ENCODE peak calls at places on chromosomes 5 and 9, in five cellular contexts. U is K562, I is uterus, J is A549, B is erythroblast. R is an unnamed sample.

GRCh38 chr5:67015577-67016290 is 180.9 kb downstream of the CD180 start:
- DNase-seq in U (no peak), I (peak; percentile 39), J (no peak), B (no peak), R (no peak)

GRCh38 chr5:138109463-138110265 is 25.8 kb downstream of the WNT8A start:
- DNase-seq in U (no peak), I (no peak), J (no peak), B (no peak), R (no peak)

GRCh38 chr5:62371409-62371808 is 32.3 kb downstream of the DIMT1 start:
- DNase-seq in U (no peak), I (no peak), J (no peak), B (no peak), R (no peak)

GRCh38 chr5:163916856-163917255 is 411.4 kb downstream of the MAT2B start:
- DNase-seq in U (no peak), I (no peak), J (no peak), B (no peak), R (no peak)

GRCh38 chr9:84761137-84761808 is 91.7 kb downstream of the NTRK2 start:
- DNase-seq in U (no peak), I (no peak), J (no peak), B (no peak), R (no peak)

GRCh38 chr5:127227881-127228280 is 62.7 kb upstream of the MEGF10 start:
- DNase-seq in U (no peak), I (no peak), J (no peak), B (no peak), R (no peak)

GRCh38 chr9:86733929-86734328 is 213.4 kb downstream of the GAS1 start:
- DNase-seq in U (no peak), I (peak; percentile 37), J (no peak), B (no peak), R (no peak)

GRCh38 chr5:82595083-82595482 is 316.9 kb upstream of the RPS23 start:
- DNase-seq in U (no peak), I (no peak), J (no peak), B (no peak), R (no peak)

GRCh38 chr5:73218552-73219171 is 45.7 kb downstream of the TMEM174 start:
- DNase-seq in U (no peak), I (no peak), J (peak; percentile 58), B (no peak), R (peak; percentile 43)

GRCh38 chr5:172548311-172548731 is 92.7 kb upstream of the NEURL1B start:
- DNase-seq in U (no peak), I (no peak), J (no peak), B (no peak), R (no peak)

GRCh38 chr9:38085308-38085707 is 16.3 kb upstream of the SHB start:
- DNase-seq in U (no peak), I (no peak), J (no peak), B (no peak), R (no peak)

GRCh38 chr9:113564804-113565237 is 101.3 kb downstream of the RGS3 start:
- DNase-seq in U (peak; percentile 26), I (no peak), J (no peak), B (peak; percentile 53), R (peak; percentile 94)

GRCh38 chr9:109319072-109319630 is 1.7 kb downstream of the EPB41L4B start:
- DNase-seq in U (no peak), I (no peak), J (no peak), B (peak; percentile 8), R (no peak)

GRCh38 chr5:95729115-95730010 is 1.8 kb upstream of the RHOBTB3 start:
- DNase-seq in U (no peak), I (no peak), J (no peak), B (peak; percentile 28), R (no peak)

GRCh38 chr5:73288803-73289720 is 116.1 kb downstream of the TMEM174 start:
- DNase-seq in U (no peak), I (no peak), J (no peak), B (no peak), R (no peak)

GRCh38 chr9:94692601-94693000 is 33.9 kb upstream of the AOPEP start:
- DNase-seq in U (no peak), I (no peak), J (peak; percentile 81), B (no peak), R (no peak)

GRCh38 chr9:118686940-118687339 is 682.3 kb downstream of the BRINP1 start:
- DNase-seq in U (no peak), I (no peak), J (no peak), B (no peak), R (no peak)

GRCh38 chr5:64312496-64312895 is 146.9 kb downstream of the RNF180 start:
- DNase-seq in U (no peak), I (no peak), J (no peak), B (no peak), R (no peak)

GRCh38 chr5:922041-922744 is 29.5 kb downstream of the TRIP13 start:
- DNase-seq in U (no peak), I (peak; percentile 9), J (no peak), B (no peak), R (no peak)

GRCh38 chr5:26572486-26572885 is 465.9 kb downstream of the CDH9 start:
- DNase-seq in U (no peak), I (no peak), J (no peak), B (no peak), R (no peak)

GRCh38 chr9:91192785-91193657 is 168.7 kb downstream of the AUH start:
- DNase-seq in U (peak; percentile 67), I (peak; percentile 94), J (peak; percentile 96), B (peak; percentile 74), R (peak; percentile 96)
- TF ChIP-seq POLR2A in U (no peak), I (no peak), J (no peak), B (no peak), R (peak; percentile 16)

DNA sequence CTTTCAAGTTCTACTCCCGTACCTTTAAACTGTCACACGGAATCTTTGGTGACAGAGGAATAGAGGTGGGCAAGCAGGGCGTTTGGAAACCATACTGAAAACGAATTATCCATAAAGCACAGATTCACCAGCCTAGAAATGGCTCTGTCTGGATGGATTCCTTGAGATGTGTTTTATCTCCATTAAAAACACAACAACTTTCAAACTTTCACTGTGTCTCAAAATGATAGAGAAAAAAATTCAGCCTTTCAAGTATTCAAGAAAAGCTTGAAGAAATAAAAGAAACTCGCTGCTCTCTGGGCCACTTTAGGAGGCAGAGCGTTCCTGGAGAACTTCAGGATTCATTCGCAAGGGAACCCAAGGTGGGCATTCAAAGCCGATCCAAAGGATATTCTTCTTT is 589 bp upstream of the THBS4 start:
- DNase-seq in U (no peak), I (no peak), J (no peak), B (no peak), R (no peak)
- TF ChIP-seq POLR2A in U (no peak), I (no peak), J (no peak), B (no peak), R (no peak)

GRCh38 chr9:81683704-81684103 is 5.6 kb downstream of the TLE1 start:
- DNase-seq in U (no peak), I (no peak), J (no peak), B (no peak), R (no peak)

GRCh38 chr9:81689343-81690175 is at the start of gene TLE1:
- DNase-seq in U (no peak), I (peak; percentile 100), J (peak; percentile 99), B (peak; percentile 97), R (peak; percentile 100)

GRCh38 chr9:81687521-81688261 is 1.7 kb downstream of the TLE1 start:
- DNase-seq in U (no peak), I (peak; percentile 61), J (peak; percentile 52), B (peak; percentile 62), R (peak; percentile 42)

GRCh38 chr9:81685763-81686613 is 3.4 kb downstream of the TLE1 start:
- DNase-seq in U (no peak), I (no peak), J (peak; percentile 38), B (peak; percentile 26), R (no peak)

DNA sequence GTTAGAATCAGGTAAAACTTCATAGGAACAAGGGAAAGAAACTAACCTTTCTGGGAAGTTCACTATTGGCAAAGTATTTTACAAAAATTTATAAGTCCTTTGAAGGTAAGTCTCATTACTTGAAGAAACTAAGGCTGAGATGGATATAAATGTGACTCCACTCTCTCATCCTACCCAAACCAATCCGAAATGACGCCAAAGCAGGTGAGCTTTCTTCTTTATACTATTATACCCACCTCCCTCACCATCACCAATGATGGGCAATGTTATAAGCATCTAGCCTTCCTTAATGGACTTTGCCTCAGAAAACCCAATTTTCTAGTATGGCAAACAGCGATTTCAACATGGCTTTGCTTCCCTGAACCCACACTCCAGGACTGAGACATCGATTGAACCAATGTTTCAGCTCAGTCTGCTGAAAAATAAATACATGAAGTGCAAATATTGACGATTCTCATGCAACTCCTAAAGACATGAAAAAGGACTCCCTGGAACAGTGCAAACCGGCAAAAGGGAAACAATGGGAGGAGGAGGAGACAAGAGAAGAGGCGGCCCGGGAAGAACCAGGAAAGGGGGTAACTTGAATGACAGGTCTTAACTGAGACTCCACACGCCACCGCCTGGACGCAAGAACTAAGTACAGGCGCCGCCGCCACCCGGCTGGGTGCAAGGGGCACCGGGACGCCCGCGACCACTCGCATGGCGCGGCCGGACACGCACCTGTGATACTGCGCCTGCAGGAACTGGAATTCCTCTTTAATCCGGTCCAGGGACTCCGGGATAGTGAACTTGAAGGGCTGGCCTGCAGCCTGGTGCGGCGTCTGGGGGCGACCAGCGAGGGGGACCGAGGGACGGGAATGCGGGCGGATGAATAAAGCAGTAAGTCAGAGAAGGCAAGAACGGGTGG is 2.5 kb downstream of the TLE1 start:
- DNase-seq in U (no peak), I (peak; percentile 83), J (peak; percentile 91), B (peak; percentile 79), R (peak; percentile 90)
- TF ChIP-seq POLR2A in U (no peak), I (no peak), J (no peak), B (no peak), R (no peak)

DNA sequence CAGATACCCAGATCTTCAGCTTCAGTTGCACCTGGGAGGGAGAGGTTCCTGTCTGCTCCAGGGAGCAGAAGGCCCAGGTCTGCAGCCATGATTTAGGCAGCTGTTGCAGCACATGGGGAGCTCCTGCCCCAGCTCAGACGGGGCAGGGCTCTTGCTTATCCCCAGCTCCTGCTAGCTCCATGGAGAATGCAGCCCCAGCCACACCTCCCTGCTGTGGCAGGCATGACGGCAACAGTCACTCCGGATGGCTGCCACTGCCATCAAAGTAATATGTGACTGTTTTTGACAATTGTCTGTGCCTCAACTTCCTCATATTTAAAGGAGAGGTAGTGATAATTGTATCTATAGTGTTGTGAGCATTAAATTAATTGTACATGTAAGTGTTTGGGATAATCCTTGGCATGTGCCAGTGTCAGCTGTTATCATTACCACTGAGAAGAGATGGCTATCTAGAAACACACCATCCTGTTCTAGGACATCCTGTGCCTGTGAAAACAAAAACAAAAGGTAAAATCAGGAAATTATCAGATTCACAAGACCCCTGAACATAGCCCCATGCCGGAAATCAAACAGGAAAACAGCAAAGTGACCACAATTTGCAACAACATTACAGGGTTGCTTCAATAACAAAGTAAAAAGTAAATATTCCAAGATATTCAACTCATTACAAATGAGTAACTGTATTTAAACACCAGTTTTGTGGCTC is 1048.8 kb upstream of the ACO1 start:
- DNase-seq in U (no peak), I (no peak), J (no peak), B (no peak), R (no peak)
- TF ChIP-seq POLR2A in U (no peak), I (no peak), J (no peak), B (no peak), R (no peak)